ENCODE peak calls at places on chromosomes 4 and X, in six cellular contexts. A is mesenchymal stem cell, G is trophoblast cell, K is H1, P is H9, I is neuronal stem cell. R is an unnamed sample.

GRCh38 chrX:39969099-39969825 is 128.5 kb downstream of the BCOR start:
- DNase-seq in I (no peak), P (peak), A (no peak), G (no peak), K (peak), R (no peak)

GRCh38 chrX:42094208-42094607 is 170.9 kb upstream of the CASK start:
- DNase-seq in A (peak), K (no peak), I (no peak), G (no peak), P (no peak), R (peak)

GRCh38 chr4:20253799-20254409 is 2.2 kb downstream of the SLIT2 start:
- DNase-seq in I (peak), K (peak), A (peak), P (peak), G (no peak), R (peak)

GRCh38 chr4:2062808-2063524 is 3.8 kb downstream of the NAT8L start:
- DNase-seq in P (no peak), I (no peak), A (no peak), K (no peak), G (no peak), R (no peak)

GRCh38 chrX:72243472-72243871 is 4.6 kb upstream of the ERCC6L start:
- DNase-seq in A (peak), K (no peak), G (no peak), P (no peak), I (no peak), R (peak)

GRCh38 chr4:113292371-113293042 is 243.1 kb downstream of the ANK2 start:
- DNase-seq in A (peak), G (no peak), K (peak), I (peak), P (peak), R (peak)

GRCh38 chr4:3421470-3421869 is 20.3 kb upstream of the HGFAC start:
- DNase-seq in P (no peak), A (no peak), K (no peak), I (no peak), G (no peak), R (no peak)

GRCh38 chr4:55949480-55949802 is 696 bp downstream of the CEP135 start:
- DNase-seq in A (no peak), K (no peak), G (no peak), I (no peak), P (no peak), R (no peak)

GRCh38 chrX:104315555-104315954 is 60.8 kb upstream of the ESX1 start:
- DNase-seq in G (no peak), P (no peak), I (no peak), K (no peak), A (peak), R (peak)

GRCh38 chrX:22974616-22975015 is 25.1 kb upstream of the DDX53 start:
- DNase-seq in G (no peak), K (no peak), I (no peak), P (no peak), A (no peak), R (no peak)

GRCh38 chrX:41275661-41276609 is 58.0 kb upstream of the DDX3X start:
- DNase-seq in I (peak), P (peak), A (peak), G (peak), K (peak), R (peak)

GRCh38 chr4:152033621-152034020 is 272.8 kb upstream of the GATB start:
- DNase-seq in P (no peak), G (no peak), I (no peak), K (no peak), A (no peak), R (peak)

GRCh38 chr4:88672987-88673386 is 24.6 kb downstream of the NAP1L5 start:
- DNase-seq in G (peak), P (peak), I (no peak), A (peak), K (peak), R (peak)

GRCh38 chr4:85555210-85555609 is 80.3 kb downstream of the ARHGAP24 start:
- DNase-seq in K (no peak), G (no peak), A (no peak), I (no peak), P (no peak), R (no peak)

GRCh38 chr4:186739802-186740434 is 16.3 kb upstream of the FAT1 start:
- DNase-seq in P (no peak), K (no peak), I (no peak), G (no peak), A (no peak), R (no peak)

GRCh38 chr4:74919783-74920182 is 13.1 kb upstream of the PARM1 start:
- DNase-seq in K (no peak), P (no peak), A (no peak), I (no peak), G (no peak), R (no peak)

GRCh38 chr4:168615294-168615693 is 118.4 kb downstream of the PALLD start:
- DNase-seq in K (no peak), A (no peak), I (peak), G (peak), P (no peak), R (peak)

GRCh38 chrX:56226980-56227379 is 5.2 kb upstream of the KLF8 start:
- DNase-seq in I (no peak), G (no peak), A (no peak), P (no peak), K (no peak), R (no peak)

GRCh38 chr4:681736-682451 is 7.1 kb downstream of the SLC49A3 start:
- DNase-seq in K (peak), A (no peak), P (peak), I (no peak), G (peak), R (no peak)

GRCh38 chrX:21932277-21932996 is 8.1 kb upstream of the SMS start:
- DNase-seq in K (no peak), A (peak), I (no peak), P (no peak), G (peak), R (peak)

GRCh38 chr4:120331486-120332281 is 265.0 kb upstream of the MAD2L1 start:
- DNase-seq in I (no peak), P (no peak), K (no peak), A (peak), G (no peak), R (no peak)

GRCh38 chr4:80197132-80197573 is at the start of gene PRDM8:
- DNase-seq in A (peak), I (no peak), P (no peak), K (peak), G (no peak), R (peak)

GRCh38 chr4:23930750-23931488 is 41.1 kb upstream of the PPARGC1A start:
- DNase-seq in K (no peak), G (no peak), P (peak), I (no peak), A (peak), R (no peak)

GRCh38 chr4:119536572-119537528 is 91.8 kb downstream of the PDE5A start:
- DNase-seq in K (no peak), P (no peak), A (peak), I (no peak), G (no peak), R (peak)

GRCh38 chrX:2691543-2692220 is 587 bp downstream of the CD99 start:
- DNase-seq in P (no peak), A (peak), K (no peak), I (no peak), G (peak), R (peak)

GRCh38 chr4:3229964-3230363 is 19.0 kb upstream of the MSANTD1 start:
- DNase-seq in I (no peak), G (no peak), P (no peak), A (no peak), K (no peak), R (no peak)

GRCh38 chr4:52915131-52915645 is 53.1 kb downstream of the RASL11B start:
- DNase-seq in G (no peak), A (no peak), K (no peak), P (no peak), I (no peak), R (peak)

GRCh38 chrX:128021566-128021965 is 30.6 kb downstream of the ACTRT1 start:
- DNase-seq in K (no peak), G (no peak), P (no peak), I (no peak), A (no peak), R (no peak)

GRCh38 chr4:147096667-147097604 is 151.3 kb upstream of the TTC29 start:
- DNase-seq in I (peak), G (peak), K (no peak), P (no peak), A (peak), R (peak)

GRCh38 chr4:27791640-27792039 is 931.0 kb downstream of the STIM2 start:
- DNase-seq in P (no peak), G (no peak), A (peak), K (no peak), I (no peak), R (peak)

GRCh38 chr4:182222766-182223165 is 20.4 kb upstream of the TENM3 start:
- DNase-seq in K (no peak), I (no peak), G (peak), P (no peak), A (no peak), R (no peak)

GRCh38 chr4:121677524-121677923 is 19.3 kb downstream of the ANXA5 start:
- DNase-seq in A (no peak), I (no peak), P (no peak), G (no peak), K (no peak), R (no peak)

GRCh38 chrX:20028588-20028987 is 37.7 kb upstream of the BCLAF3 start:
- DNase-seq in P (no peak), I (no peak), A (no peak), K (no peak), G (no peak), R (no peak)
- H3K27ac ChIP-seq in P (no peak), I (no peak), A (no peak), K (no peak), G (no peak), R (no peak)

GRCh38 chr4:108378164-108378563 is 209.4 kb upstream of the LEF1 start:
- DNase-seq in A (no peak), G (no peak), P (no peak), I (no peak), K (no peak), R (no peak)

GRCh38 chr4:108377021-108377420 is 208.3 kb upstream of the LEF1 start:
- DNase-seq in P (no peak), I (no peak), K (no peak), G (no peak), A (no peak), R (no peak)

GRCh38 chr4:108370826-108371225 is 202.1 kb upstream of the LEF1 start:
- DNase-seq in K (no peak), I (no peak), P (no peak), G (no peak), A (no peak), R (no peak)

GRCh38 chr4:108372678-108373077 is 203.9 kb upstream of the LEF1 start:
- DNase-seq in K (no peak), A (no peak), I (no peak), P (no peak), G (no peak), R (no peak)

GRCh38 chr4:108375434-108375833 is 206.7 kb upstream of the LEF1 start:
- DNase-seq in P (no peak), G (no peak), K (no peak), A (no peak), I (no peak), R (no peak)
- H3K14ac ChIP-seq in P (no peak), G (no peak), K (no peak), A (no peak), I (no peak), R (no peak)

DNA sequence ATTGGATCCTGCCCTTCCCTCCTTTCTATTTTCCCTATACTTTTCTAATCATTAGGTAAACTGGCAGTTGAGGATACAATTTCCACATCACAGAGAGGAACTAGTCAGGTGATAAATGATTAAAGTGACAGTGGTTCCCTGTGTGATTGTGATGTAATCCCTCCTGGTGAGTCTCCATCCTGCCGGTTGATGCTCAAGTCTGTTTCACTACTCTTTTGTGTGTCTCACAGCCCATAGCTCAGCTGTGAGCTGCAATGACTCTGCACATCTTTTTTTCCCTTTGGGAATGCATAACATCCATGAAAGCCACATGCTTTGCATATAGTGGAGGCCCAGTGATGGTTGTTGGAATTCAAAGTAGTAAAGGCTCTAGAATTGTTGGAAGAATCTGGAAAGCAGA is 60.4 kb downstream of the CCNI start:
- DNase-seq in I (no peak), P (peak), A (peak), K (no peak), G (no peak), R (peak)
- H3K27ac ChIP-seq in I (no peak), P (no peak), A (peak), K (no peak), G (no peak), R (no peak)

GRCh38 chr4:12963291-12963690 is 520.8 kb downstream of the RAB28 start:
- DNase-seq in G (no peak), K (no peak), I (no peak), P (no peak), A (no peak), R (no peak)
- H3K14ac ChIP-seq in G (no peak), K (no peak), I (no peak), P (no peak), A (no peak), R (no peak)

GRCh38 chr4:30815685-30816084 is 95.5 kb downstream of the PCDH7 start:
- DNase-seq in G (no peak), P (no peak), K (no peak), A (no peak), I (no peak), R (no peak)

GRCh38 chr4:30817489-30817888 is 97.3 kb downstream of the PCDH7 start:
- DNase-seq in P (no peak), I (no peak), K (no peak), A (no peak), G (no peak), R (no peak)

GRCh38 chr4:30821275-30821674 is 101.1 kb downstream of the PCDH7 start:
- DNase-seq in I (no peak), A (no peak), K (no peak), G (no peak), P (no peak), R (no peak)

GRCh38 chr4:30821891-30822612 is 101.9 kb downstream of the PCDH7 start:
- DNase-seq in G (no peak), K (no peak), A (peak), P (no peak), I (no peak), R (peak)

GRCh38 chr4:30818541-30818940 is 98.4 kb downstream of the PCDH7 start:
- DNase-seq in A (no peak), I (no peak), G (no peak), P (no peak), K (no peak), R (no peak)
- H3K27ac ChIP-seq in A (no peak), I (no peak), G (no peak), P (no peak), K (no peak), R (no peak)

R was measured in IMR-90.